ENCODE peak calls at places on chromosome 19, in ten cellular contexts. One of them, this sample, is unnamed.

GRCh38 chr19:15379996-15380647 is 535 bp upstream of the AKAP8 start:
- DNase-seq in HCT116: peak
- DNase-seq in activated CD4-positive, alpha-beta T cell treated with anti-CD3 and anti-CD28 coated beads, Interleukin-2, amount 50 U/mL, for 24 hours: no peak
- DNase-seq in activated B cell treated with CpG ODN at 0.5 μM for 24 hours: no peak
- DNase-seq in T-cell: no peak
- DNase-seq in HS-5: peak
- DNase-seq in stimulated activated CD8-positive, alpha-beta memory T cell treated with anti-CD3 and anti-CD28 coated beads, Interleukin-15, amount 100 ng/mL, for 24 hours: no peak
- DNase-seq in suprapubic skin: no peak
- DNase-seq in CD4-positive, CD25-positive, alpha-beta regulatory T cell: peak
- DNase-seq in T-helper 9 cell: no peak
- DNase-seq in this sample: no peak

GRCh38 chr19:44900328-44901244 is 5.0 kb upstream of the APOE start:
- DNase-seq in HCT116: no peak
- DNase-seq in activated CD4-positive, alpha-beta T cell treated with anti-CD3 and anti-CD28 coated beads, Interleukin-2, amount 50 U/mL, for 24 hours: no peak
- DNase-seq in activated B cell treated with CpG ODN at 0.5 μM for 24 hours: no peak
- DNase-seq in T-cell: no peak
- DNase-seq in HS-5: no peak
- DNase-seq in stimulated activated CD8-positive, alpha-beta memory T cell treated with anti-CD3 and anti-CD28 coated beads, Interleukin-15, amount 100 ng/mL, for 24 hours: no peak
- DNase-seq in suprapubic skin: no peak
- DNase-seq in CD4-positive, CD25-positive, alpha-beta regulatory T cell: no peak
- DNase-seq in T-helper 9 cell: no peak
- DNase-seq in this sample: peak

GRCh38 chr19:33298146-33298911 is 4.0 kb downstream of the CEBPA start:
- DNase-seq in HCT116: no peak
- DNase-seq in activated CD4-positive, alpha-beta T cell treated with anti-CD3 and anti-CD28 coated beads, Interleukin-2, amount 50 U/mL, for 24 hours: no peak
- DNase-seq in activated B cell treated with CpG ODN at 0.5 μM for 24 hours: no peak
- DNase-seq in T-cell: no peak
- DNase-seq in HS-5: no peak
- DNase-seq in stimulated activated CD8-positive, alpha-beta memory T cell treated with anti-CD3 and anti-CD28 coated beads, Interleukin-15, amount 100 ng/mL, for 24 hours: no peak
- DNase-seq in suprapubic skin: no peak
- DNase-seq in CD4-positive, CD25-positive, alpha-beta regulatory T cell: no peak
- DNase-seq in T-helper 9 cell: no peak
- DNase-seq in this sample: peak

GRCh38 chr19:35901854-35902661 is at the start of gene HCST:
- DNase-seq in HCT116: no peak
- DNase-seq in activated CD4-positive, alpha-beta T cell treated with anti-CD3 and anti-CD28 coated beads, Interleukin-2, amount 50 U/mL, for 24 hours: no peak
- DNase-seq in activated B cell treated with CpG ODN at 0.5 μM for 24 hours: no peak
- DNase-seq in T-cell: peak
- DNase-seq in HS-5: peak
- DNase-seq in stimulated activated CD8-positive, alpha-beta memory T cell treated with anti-CD3 and anti-CD28 coated beads, Interleukin-15, amount 100 ng/mL, for 24 hours: no peak
- DNase-seq in suprapubic skin: no peak
- DNase-seq in CD4-positive, CD25-positive, alpha-beta regulatory T cell: peak
- DNase-seq in T-helper 9 cell: peak
- DNase-seq in this sample: no peak

GRCh38 chr19:3844596-3844995 is 24.2 kb downstream of the ZFR2 start:
- DNase-seq in HCT116: no peak
- DNase-seq in activated CD4-positive, alpha-beta T cell treated with anti-CD3 and anti-CD28 coated beads, Interleukin-2, amount 50 U/mL, for 24 hours: no peak
- DNase-seq in activated B cell treated with CpG ODN at 0.5 μM for 24 hours: no peak
- DNase-seq in T-cell: no peak
- DNase-seq in HS-5: no peak
- DNase-seq in stimulated activated CD8-positive, alpha-beta memory T cell treated with anti-CD3 and anti-CD28 coated beads, Interleukin-15, amount 100 ng/mL, for 24 hours: no peak
- DNase-seq in suprapubic skin: no peak
- DNase-seq in CD4-positive, CD25-positive, alpha-beta regulatory T cell: no peak
- DNase-seq in T-helper 9 cell: no peak
- DNase-seq in this sample: no peak

GRCh38 chr19:7617735-7618134 is 11.6 kb downstream of the XAB2 start:
- DNase-seq in HCT116: no peak
- DNase-seq in activated CD4-positive, alpha-beta T cell treated with anti-CD3 and anti-CD28 coated beads, Interleukin-2, amount 50 U/mL, for 24 hours: no peak
- DNase-seq in activated B cell treated with CpG ODN at 0.5 μM for 24 hours: no peak
- DNase-seq in T-cell: no peak
- DNase-seq in HS-5: no peak
- DNase-seq in stimulated activated CD8-positive, alpha-beta memory T cell treated with anti-CD3 and anti-CD28 coated beads, Interleukin-15, amount 100 ng/mL, for 24 hours: no peak
- DNase-seq in suprapubic skin: no peak
- DNase-seq in CD4-positive, CD25-positive, alpha-beta regulatory T cell: no peak
- DNase-seq in T-helper 9 cell: no peak
- DNase-seq in this sample: no peak

GRCh38 chr19:22634450-22634827 is 315 bp downstream of the ZNF492 start:
- DNase-seq in HCT116: no peak
- DNase-seq in activated CD4-positive, alpha-beta T cell treated with anti-CD3 and anti-CD28 coated beads, Interleukin-2, amount 50 U/mL, for 24 hours: no peak
- DNase-seq in activated B cell treated with CpG ODN at 0.5 μM for 24 hours: no peak
- DNase-seq in T-cell: no peak
- DNase-seq in HS-5: no peak
- DNase-seq in stimulated activated CD8-positive, alpha-beta memory T cell treated with anti-CD3 and anti-CD28 coated beads, Interleukin-15, amount 100 ng/mL, for 24 hours: no peak
- DNase-seq in suprapubic skin: no peak
- DNase-seq in CD4-positive, CD25-positive, alpha-beta regulatory T cell: no peak
- DNase-seq in T-helper 9 cell: no peak
- DNase-seq in this sample: no peak

GRCh38 chr19:53132231-53132991 is at the start of gene ZNF415:
- DNase-seq in HCT116: no peak
- DNase-seq in activated CD4-positive, alpha-beta T cell treated with anti-CD3 and anti-CD28 coated beads, Interleukin-2, amount 50 U/mL, for 24 hours: peak
- DNase-seq in activated B cell treated with CpG ODN at 0.5 μM for 24 hours: peak
- DNase-seq in T-cell: no peak
- DNase-seq in HS-5: peak
- DNase-seq in stimulated activated CD8-positive, alpha-beta memory T cell treated with anti-CD3 and anti-CD28 coated beads, Interleukin-15, amount 100 ng/mL, for 24 hours: no peak
- DNase-seq in suprapubic skin: no peak
- DNase-seq in CD4-positive, CD25-positive, alpha-beta regulatory T cell: peak
- DNase-seq in T-helper 9 cell: no peak
- DNase-seq in this sample: peak

GRCh38 chr19:14363203-14364097 is 17.8 kb upstream of the ADGRE5 start:
- DNase-seq in HCT116: peak
- DNase-seq in activated CD4-positive, alpha-beta T cell treated with anti-CD3 and anti-CD28 coated beads, Interleukin-2, amount 50 U/mL, for 24 hours: no peak
- DNase-seq in activated B cell treated with CpG ODN at 0.5 μM for 24 hours: peak
- DNase-seq in T-cell: no peak
- DNase-seq in HS-5: no peak
- DNase-seq in stimulated activated CD8-positive, alpha-beta memory T cell treated with anti-CD3 and anti-CD28 coated beads, Interleukin-15, amount 100 ng/mL, for 24 hours: no peak
- DNase-seq in suprapubic skin: no peak
- DNase-seq in CD4-positive, CD25-positive, alpha-beta regulatory T cell: peak
- DNase-seq in T-helper 9 cell: peak
- DNase-seq in this sample: peak

GRCh38 chr19:38101723-38102122 is 122.3 kb downstream of the DPF1 start:
- DNase-seq in HCT116: no peak
- DNase-seq in activated CD4-positive, alpha-beta T cell treated with anti-CD3 and anti-CD28 coated beads, Interleukin-2, amount 50 U/mL, for 24 hours: no peak
- DNase-seq in activated B cell treated with CpG ODN at 0.5 μM for 24 hours: no peak
- DNase-seq in T-cell: no peak
- DNase-seq in HS-5: no peak
- DNase-seq in stimulated activated CD8-positive, alpha-beta memory T cell treated with anti-CD3 and anti-CD28 coated beads, Interleukin-15, amount 100 ng/mL, for 24 hours: no peak
- DNase-seq in suprapubic skin: no peak
- DNase-seq in CD4-positive, CD25-positive, alpha-beta regulatory T cell: no peak
- DNase-seq in T-helper 9 cell: no peak
- DNase-seq in this sample: no peak

GRCh38 chr19:604355-604754 is 14.7 kb downstream of the HCN2 start:
- DNase-seq in HCT116: no peak
- DNase-seq in activated CD4-positive, alpha-beta T cell treated with anti-CD3 and anti-CD28 coated beads, Interleukin-2, amount 50 U/mL, for 24 hours: no peak
- DNase-seq in activated B cell treated with CpG ODN at 0.5 μM for 24 hours: no peak
- DNase-seq in T-cell: no peak
- DNase-seq in HS-5: no peak
- DNase-seq in stimulated activated CD8-positive, alpha-beta memory T cell treated with anti-CD3 and anti-CD28 coated beads, Interleukin-15, amount 100 ng/mL, for 24 hours: no peak
- DNase-seq in suprapubic skin: no peak
- DNase-seq in CD4-positive, CD25-positive, alpha-beta regulatory T cell: no peak
- DNase-seq in T-helper 9 cell: no peak
- DNase-seq in this sample: no peak

GRCh38 chr19:36246006-36246391 is 31.1 kb downstream of the ZNF146 start:
- DNase-seq in HCT116: no peak
- DNase-seq in activated CD4-positive, alpha-beta T cell treated with anti-CD3 and anti-CD28 coated beads, Interleukin-2, amount 50 U/mL, for 24 hours: no peak
- DNase-seq in activated B cell treated with CpG ODN at 0.5 μM for 24 hours: no peak
- DNase-seq in T-cell: no peak
- DNase-seq in HS-5: no peak
- DNase-seq in stimulated activated CD8-positive, alpha-beta memory T cell treated with anti-CD3 and anti-CD28 coated beads, Interleukin-15, amount 100 ng/mL, for 24 hours: no peak
- DNase-seq in suprapubic skin: peak
- DNase-seq in CD4-positive, CD25-positive, alpha-beta regulatory T cell: no peak
- DNase-seq in T-helper 9 cell: no peak
- DNase-seq in this sample: no peak

GRCh38 chr19:56076413-56076998 is 44.6 kb downstream of the ZNF787 start:
- DNase-seq in HCT116: peak
- DNase-seq in activated CD4-positive, alpha-beta T cell treated with anti-CD3 and anti-CD28 coated beads, Interleukin-2, amount 50 U/mL, for 24 hours: peak
- DNase-seq in activated B cell treated with CpG ODN at 0.5 μM for 24 hours: peak
- DNase-seq in T-cell: no peak
- DNase-seq in HS-5: no peak
- DNase-seq in stimulated activated CD8-positive, alpha-beta memory T cell treated with anti-CD3 and anti-CD28 coated beads, Interleukin-15, amount 100 ng/mL, for 24 hours: no peak
- DNase-seq in suprapubic skin: no peak
- DNase-seq in CD4-positive, CD25-positive, alpha-beta regulatory T cell: peak
- DNase-seq in T-helper 9 cell: peak
- DNase-seq in this sample: peak

GRCh38 chr19:4327877-4328242 is 10.8 kb downstream of the STAP2 start:
- DNase-seq in HCT116: no peak
- DNase-seq in activated CD4-positive, alpha-beta T cell treated with anti-CD3 and anti-CD28 coated beads, Interleukin-2, amount 50 U/mL, for 24 hours: no peak
- DNase-seq in activated B cell treated with CpG ODN at 0.5 μM for 24 hours: no peak
- DNase-seq in T-cell: no peak
- DNase-seq in HS-5: no peak
- DNase-seq in stimulated activated CD8-positive, alpha-beta memory T cell treated with anti-CD3 and anti-CD28 coated beads, Interleukin-15, amount 100 ng/mL, for 24 hours: no peak
- DNase-seq in suprapubic skin: no peak
- DNase-seq in CD4-positive, CD25-positive, alpha-beta regulatory T cell: no peak
- DNase-seq in T-helper 9 cell: no peak
- DNase-seq in this sample: no peak

GRCh38 chr19:44988896-44989563 is 12.2 kb upstream of the RELB start:
- DNase-seq in HCT116: peak
- DNase-seq in activated CD4-positive, alpha-beta T cell treated with anti-CD3 and anti-CD28 coated beads, Interleukin-2, amount 50 U/mL, for 24 hours: peak
- DNase-seq in activated B cell treated with CpG ODN at 0.5 μM for 24 hours: peak
- DNase-seq in T-cell: peak
- DNase-seq in HS-5: no peak
- DNase-seq in stimulated activated CD8-positive, alpha-beta memory T cell treated with anti-CD3 and anti-CD28 coated beads, Interleukin-15, amount 100 ng/mL, for 24 hours: peak
- DNase-seq in suprapubic skin: peak
- DNase-seq in CD4-positive, CD25-positive, alpha-beta regulatory T cell: peak
- DNase-seq in T-helper 9 cell: peak
- DNase-seq in this sample: peak

GRCh38 chr19:10334340-10335148 is 1.2 kb upstream of the RAVER1 start:
- DNase-seq in HCT116: peak
- DNase-seq in activated CD4-positive, alpha-beta T cell treated with anti-CD3 and anti-CD28 coated beads, Interleukin-2, amount 50 U/mL, for 24 hours: no peak
- DNase-seq in activated B cell treated with CpG ODN at 0.5 μM for 24 hours: no peak
- DNase-seq in T-cell: no peak
- DNase-seq in HS-5: peak
- DNase-seq in stimulated activated CD8-positive, alpha-beta memory T cell treated with anti-CD3 and anti-CD28 coated beads, Interleukin-15, amount 100 ng/mL, for 24 hours: no peak
- DNase-seq in suprapubic skin: peak
- DNase-seq in CD4-positive, CD25-positive, alpha-beta regulatory T cell: peak
- DNase-seq in T-helper 9 cell: peak
- DNase-seq in this sample: peak

GRCh38 chr19:56423985-56424353 is 19.8 kb downstream of the ZNF583 start:
- DNase-seq in HCT116: no peak
- DNase-seq in activated CD4-positive, alpha-beta T cell treated with anti-CD3 and anti-CD28 coated beads, Interleukin-2, amount 50 U/mL, for 24 hours: no peak
- DNase-seq in activated B cell treated with CpG ODN at 0.5 μM for 24 hours: no peak
- DNase-seq in T-cell: no peak
- DNase-seq in HS-5: no peak
- DNase-seq in stimulated activated CD8-positive, alpha-beta memory T cell treated with anti-CD3 and anti-CD28 coated beads, Interleukin-15, amount 100 ng/mL, for 24 hours: no peak
- DNase-seq in suprapubic skin: no peak
- DNase-seq in CD4-positive, CD25-positive, alpha-beta regulatory T cell: no peak
- DNase-seq in T-helper 9 cell: no peak
- DNase-seq in this sample: no peak

GRCh38 chr19:7505288-7505681 is 10.6 kb upstream of the ZNF358 start:
- DNase-seq in HCT116: no peak
- DNase-seq in activated CD4-positive, alpha-beta T cell treated with anti-CD3 and anti-CD28 coated beads, Interleukin-2, amount 50 U/mL, for 24 hours: no peak
- DNase-seq in activated B cell treated with CpG ODN at 0.5 μM for 24 hours: no peak
- DNase-seq in T-cell: no peak
- DNase-seq in HS-5: no peak
- DNase-seq in stimulated activated CD8-positive, alpha-beta memory T cell treated with anti-CD3 and anti-CD28 coated beads, Interleukin-15, amount 100 ng/mL, for 24 hours: no peak
- DNase-seq in suprapubic skin: no peak
- DNase-seq in CD4-positive, CD25-positive, alpha-beta regulatory T cell: no peak
- DNase-seq in T-helper 9 cell: no peak
- DNase-seq in this sample: peak